ENCODE peak calls at places on chromosomes 1 and 21, in nine cellular contexts. G, O, K, E, Y, Z, W, T and C are unnamed samples.

GRCh38 chr1:205690122-205690756 is 9.9 kb upstream of the SLC45A3 start:
- DNase-seq in G (no peak), O (no peak), K (no peak), E (no peak), Y (no peak), Z (no peak), W (no peak), T (no peak), C (no peak)

GRCh38 chr1:205199090-205199930 is 12.2 kb downstream of the DSTYK start:
- DNase-seq in G (no peak), O (no peak), K (no peak), E (no peak), Y (no peak), Z (peak), W (no peak), T (no peak), C (no peak)

GRCh38 chr1:222048030-222048632 is 306.2 kb upstream of the DUSP10 start:
- DNase-seq in G (no peak), O (no peak), K (no peak), E (no peak), Y (no peak), Z (no peak), W (peak), T (peak), C (no peak)

GRCh38 chr1:88180449-88181108 is 503.5 kb upstream of the PKN2 start:
- DNase-seq in G (peak), O (peak), K (peak), E (peak), Y (peak), Z (peak), W (peak), T (peak), C (peak)

GRCh38 chr1:41735587-41736290 is 183.0 kb downstream of the HIVEP3 start:
- DNase-seq in G (no peak), O (no peak), K (no peak), E (no peak), Y (no peak), Z (no peak), W (no peak), T (no peak), C (no peak)

GRCh38 chr1:171221665-171222591 is 26.4 kb upstream of the FMO1 start:
- DNase-seq in G (no peak), O (no peak), K (no peak), E (no peak), Y (no peak), Z (no peak), W (no peak), T (no peak), C (no peak)

GRCh38 chr1:236853916-236854601 is 59.0 kb downstream of the MTR start:
- DNase-seq in G (no peak), O (no peak), K (no peak), E (no peak), Y (no peak), Z (no peak), W (no peak), T (no peak), C (no peak)

GRCh38 chr1:228145498-228146425 is 4.0 kb upstream of the GJC2 start:
- DNase-seq in G (no peak), O (no peak), K (no peak), E (no peak), Y (no peak), Z (peak), W (peak), T (no peak), C (no peak)

GRCh38 chr1:170146861-170147260 is 1.1 kb downstream of the NTMT2 start:
- DNase-seq in G (no peak), O (no peak), K (no peak), E (no peak), Y (no peak), Z (no peak), W (no peak), T (no peak), C (no peak)

GRCh38 chr1:234078143-234078542 is 173.7 kb downstream of the SLC35F3 start:
- DNase-seq in G (no peak), O (no peak), K (no peak), E (no peak), Y (no peak), Z (no peak), W (no peak), T (no peak), C (no peak)

GRCh38 chr1:43549921-43550597 is 19.4 kb downstream of the PTPRF start:
- DNase-seq in G (no peak), O (peak), K (peak), E (no peak), Y (no peak), Z (peak), W (no peak), T (no peak), C (no peak)

GRCh38 chr1:9792156-9793042 is 31.4 kb downstream of the CLSTN1 start:
- DNase-seq in G (no peak), O (no peak), K (peak), E (no peak), Y (no peak), Z (no peak), W (peak), T (no peak), C (no peak)

GRCh38 chr1:204072951-204073836 is at the start of gene SOX13:
- DNase-seq in G (peak), O (peak), K (peak), E (no peak), Y (peak), Z (peak), W (peak), T (no peak), C (peak)

GRCh38 chr1:160376525-160377131 is 9.8 kb downstream of the NHLH1 start:
- DNase-seq in G (peak), O (peak), K (peak), E (peak), Y (peak), Z (peak), W (peak), T (peak), C (peak)

GRCh38 chr1:234154320-234155251 is 218.7 kb upstream of the COA6 start:
- DNase-seq in G (peak), O (peak), K (peak), E (peak), Y (peak), Z (peak), W (peak), T (peak), C (peak)

GRCh38 chr1:25473653-25474225 is 43.0 kb downstream of the MACO1 start:
- DNase-seq in G (no peak), O (no peak), K (no peak), E (no peak), Y (no peak), Z (no peak), W (no peak), T (no peak), C (no peak)

GRCh38 chr1:66022904-66023620 is 230.4 kb downstream of the PDE4B start:
- DNase-seq in G (no peak), O (no peak), K (peak), E (no peak), Y (no peak), Z (no peak), W (no peak), T (no peak), C (no peak)

GRCh38 chr1:224592636-224593579 is 23.2 kb upstream of the CNIH3 start:
- DNase-seq in G (no peak), O (no peak), K (no peak), E (peak), Y (no peak), Z (no peak), W (no peak), T (no peak), C (no peak)

GRCh38 chr1:39061951-39062350 is 35.8 kb downstream of the NDUFS5 start:
- DNase-seq in G (no peak), O (no peak), K (no peak), E (no peak), Y (no peak), Z (no peak), W (no peak), T (no peak), C (no peak)

GRCh38 chr1:77797991-77798390 is 18.5 kb downstream of the MIGA1 start:
- DNase-seq in G (no peak), O (no peak), K (no peak), E (no peak), Y (no peak), Z (no peak), W (no peak), T (no peak), C (no peak)

DNA sequence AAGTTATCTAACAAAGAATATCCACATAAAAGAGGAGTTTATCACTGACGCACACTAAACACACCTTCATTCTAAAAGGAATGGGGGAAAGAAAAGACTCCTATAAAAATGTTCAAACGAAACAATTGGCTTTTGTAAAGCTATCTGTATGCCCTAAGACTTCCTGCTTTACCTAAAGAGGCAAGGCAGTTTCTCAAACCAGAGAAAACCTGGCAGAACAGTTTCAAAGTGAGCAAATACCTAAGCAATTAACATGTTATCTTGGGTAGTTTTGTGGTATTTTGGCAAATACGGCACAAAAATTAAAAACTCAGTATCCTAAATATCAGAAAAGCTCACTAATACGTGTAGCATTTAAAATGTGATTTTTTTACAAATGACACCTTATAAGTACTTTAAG is 1.9 kb downstream of the PUM1 start:
- DNase-seq in G (peak), O (no peak), K (peak), E (no peak), Y (no peak), Z (no peak), W (no peak), T (no peak), C (no peak)
- TF ChIP-seq REST in G (no peak), O (no peak), K (no peak), E (no peak), Y (no peak), Z (no peak), W (no peak), T (no peak), C (no peak)

DNA sequence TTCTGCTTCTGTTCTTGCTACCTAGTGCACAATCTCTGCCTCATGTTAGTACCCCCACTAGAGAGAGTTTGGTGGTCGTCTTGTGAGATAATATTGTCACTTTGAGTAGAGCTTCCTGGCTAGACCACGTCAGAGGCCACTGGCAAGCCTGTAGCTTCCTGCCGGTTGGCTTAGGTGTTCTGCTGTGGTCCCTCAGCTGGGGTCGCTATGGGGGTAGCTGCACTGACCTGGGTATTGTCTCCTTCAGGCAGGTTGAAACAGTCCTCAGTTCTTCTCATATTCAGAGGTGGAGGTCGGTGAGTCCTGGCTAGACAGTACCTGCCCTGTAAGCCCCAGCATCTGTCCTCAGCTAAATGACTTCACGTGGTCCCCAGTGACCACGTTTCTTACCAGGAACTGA is 86.2 kb downstream of the C1orf94 start:
- DNase-seq in G (no peak), O (no peak), K (no peak), E (no peak), Y (no peak), Z (no peak), W (no peak), T (no peak), C (no peak)
- TF ChIP-seq REST in G (no peak), O (no peak), K (no peak), E (no peak), Y (no peak), Z (no peak), W (no peak), T (no peak), C (no peak)

DNA sequence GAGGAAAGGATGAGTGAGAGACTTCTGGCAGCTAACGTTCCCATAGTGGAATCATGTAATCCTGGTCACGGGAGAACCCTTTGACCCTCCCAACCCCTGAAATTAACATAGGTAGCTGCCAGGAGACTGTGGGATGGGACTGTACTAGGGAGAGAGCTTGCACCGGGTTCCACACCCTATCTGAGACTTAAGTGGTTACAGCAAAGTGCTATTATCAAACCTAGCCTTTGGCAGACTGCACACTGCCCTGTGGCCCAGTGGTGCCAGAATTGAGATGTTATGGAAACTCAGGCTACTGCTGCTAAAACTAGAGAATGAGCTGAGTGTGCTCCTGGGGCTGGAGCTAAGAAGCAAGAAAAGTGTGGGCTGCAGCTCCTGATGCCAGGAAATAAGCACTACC is 79.6 kb upstream of the PDC start:
- DNase-seq in G (no peak), O (no peak), K (no peak), E (no peak), Y (no peak), Z (no peak), W (no peak), T (no peak), C (no peak)
- TF ChIP-seq REST in G (no peak), O (no peak), K (no peak), E (no peak), Y (no peak), Z (no peak), W (no peak), T (no peak), C (no peak)

GRCh38 chr21:28113718-28114117 is 879.0 kb downstream of the LTN1 start:
- DNase-seq in G (no peak), O (no peak), K (no peak), E (no peak), Y (no peak), Z (no peak), W (no peak), T (no peak), C (no peak)
- TF ChIP-seq REST in G (no peak), O (no peak), K (no peak), E (no peak), Y (no peak), Z (no peak), W (no peak), T (no peak), C (no peak)

GRCh38 chr1:153598309-153599172 is 14.4 kb downstream of the S100A16 start:
- DNase-seq in G (no peak), O (no peak), K (peak), E (peak), Y (no peak), Z (no peak), W (no peak), T (peak), C (no peak)
- TF ChIP-seq REST in G (no peak), O (no peak), K (no peak), E (no peak), Y (no peak), Z (no peak), W (no peak), T (no peak), C (no peak)